ENCODE peak calls at places on chromosomes 2 and 18, in five cellular contexts. V is foreskin keratinocyte, O is choroid plexus epithelial cell, H is H9, X is hepatocyte. U is an unnamed sample.

GRCh38 chr2:223100061-223100511 is 48.1 kb downstream of the KCNE4 start:
- DNase-seq in V (no peak), O (peak), H (no peak), X (peak), U (peak)

GRCh38 chr2:212520340-212520739 is 18.3 kb downstream of the ERBB4 start:
- DNase-seq in V (peak), O (no peak), H (no peak), X (no peak), U (peak)

GRCh38 chr2:20015482-20016083 is 3.1 kb upstream of the MATN3 start:
- DNase-seq in V (peak), O (peak), H (no peak), X (peak), U (peak)

GRCh38 chr18:48745293-48745692 is 205.5 kb downstream of the SMAD7 start:
- DNase-seq in V (no peak), O (no peak), H (no peak), X (no peak), U (no peak)

GRCh38 chr2:75788925-75789324 is 78.2 kb upstream of the GCFC2 start:
- DNase-seq in V (peak), O (no peak), H (no peak), X (no peak), U (no peak)

GRCh38 chr2:120473522-120474271 is 127.8 kb downstream of the INHBB start:
- DNase-seq in V (peak), O (no peak), H (no peak), X (no peak), U (no peak)

GRCh38 chr2:109215866-109216265 is 86.9 kb downstream of the SH3RF3 start:
- DNase-seq in V (no peak), O (no peak), H (no peak), X (no peak), U (no peak)

GRCh38 chr2:108965540-108966299 is 23.3 kb downstream of the EDAR start:
- DNase-seq in V (no peak), O (no peak), H (no peak), X (no peak), U (no peak)

GRCh38 chr2:51859260-51859659 is 827.3 kb upstream of the NRXN1 start:
- DNase-seq in V (no peak), O (no peak), H (no peak), X (no peak), U (no peak)

GRCh38 chr2:29628078-29628765 is 293.2 kb downstream of the ALK start:
- DNase-seq in V (peak), O (no peak), H (no peak), X (no peak), U (peak)

GRCh38 chr2:40227200-40227599 is 224.7 kb downstream of the SLC8A1 start:
- DNase-seq in V (no peak), O (no peak), H (no peak), X (no peak), U (peak)

GRCh38 chr2:44944102-44944951 is 2.8 kb downstream of the SIX3 start:
- DNase-seq in V (no peak), O (no peak), H (peak), X (no peak), U (no peak)

GRCh38 chr2:9179572-9180201 is 26.9 kb upstream of the ASAP2 start:
- DNase-seq in V (peak), O (peak), H (no peak), X (peak), U (peak)

GRCh38 chr18:2986150-2986865 is 26.6 kb downstream of the LPIN2 start:
- DNase-seq in V (no peak), O (no peak), H (no peak), X (no peak), U (peak)

GRCh38 chr18:79545255-79545654 is 134.3 kb upstream of the CTDP1 start:
- DNase-seq in V (no peak), O (no peak), H (no peak), X (no peak), U (no peak)

GRCh38 chr2:182134201-182134600 is 148.5 kb downstream of the PPP1R1C start:
- DNase-seq in V (no peak), O (no peak), H (no peak), X (no peak), U (no peak)

GRCh38 chr2:235303499-235304291 is 190.1 kb upstream of the AGAP1 start:
- DNase-seq in V (no peak), O (no peak), H (no peak), X (no peak), U (no peak)
- TF ChIP-seq CTCF in V (no peak), O (no peak), H (peak), X (no peak), U (no peak)

GRCh38 chr2:11129598-11130449 is 25.4 kb upstream of the SLC66A3 start:
- DNase-seq in V (peak), O (peak), H (peak), X (peak), U (no peak)
- TF ChIP-seq CTCF in V (peak), O (peak), H (peak), X (peak), U (no peak)

GRCh38 chr18:44895176-44895798 is 214.6 kb downstream of the SETBP1 start:
- DNase-seq in V (peak), O (peak), H (no peak), X (peak), U (peak)
- TF ChIP-seq CTCF in V (peak), O (peak), H (peak), X (peak), U (peak)

GRCh38 chr2:217922101-217923006 is 80.4 kb downstream of the TNS1 start:
- DNase-seq in V (no peak), O (peak), H (no peak), X (no peak), U (peak)
- TF ChIP-seq CTCF in V (peak), O (peak), H (peak), X (peak), U (no peak)

DNA sequence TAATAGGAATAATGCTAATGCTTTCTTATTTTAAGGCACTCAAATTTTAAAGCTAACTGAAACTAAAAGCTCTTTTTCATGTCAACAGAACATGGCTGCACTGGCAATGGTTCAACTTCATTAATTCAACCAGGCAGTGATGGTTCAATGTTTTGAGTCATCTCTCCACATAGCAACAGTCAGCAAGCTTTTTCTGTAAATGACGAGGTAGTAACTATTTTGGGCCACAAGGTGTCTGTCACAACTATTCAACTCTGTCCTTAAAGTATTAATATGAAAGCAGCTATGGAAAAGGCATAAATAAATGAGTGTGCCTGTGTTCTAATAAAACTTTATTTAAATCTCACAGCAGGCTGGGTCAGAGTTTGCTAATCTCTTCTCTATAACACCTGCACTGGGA is 1425.6 kb upstream of the PIK3C3 start:
- DNase-seq in V (peak), O (peak), H (no peak), X (no peak), U (peak)
- TF ChIP-seq CTCF in V (peak), O (peak), H (peak), X (peak), U (peak)

U was measured in cardiac fibroblast.